ENCODE peak calls at places on chromosomes 4 and X, in six cellular contexts. W is fibroblast of lung, F is left ventricle myocardium inferior, K is cardiac muscle cell, U is kidney, A is DND-41. H is an unnamed sample.

GRCh38 chr4:10192331-10192730 is 75.7 kb upstream of the WDR1 start:
- DNase-seq in A (no peak), W (no peak), F (no peak), U (no peak), K (no peak), H (no peak)

GRCh38 chr4:148831945-148832344 is 389.7 kb upstream of the NR3C2 start:
- DNase-seq in U (no peak), K (no peak), W (peak; percentile 91), F (no peak), A (no peak), H (no peak)

GRCh38 chr4:25982962-25983361 is 68.9 kb downstream of the SMIM20 start:
- DNase-seq in U (no peak), A (no peak), F (no peak), W (peak; percentile 59), K (no peak), H (no peak)

GRCh38 chr4:41693629-41694028 is 54.9 kb downstream of the PHOX2B start:
- DNase-seq in F (no peak), U (no peak), W (peak; percentile 17), A (no peak), K (peak; percentile 37), H (no peak)

GRCh38 chr4:138222041-138222440 is 20.1 kb downstream of the SLC7A11 start:
- DNase-seq in F (no peak), U (no peak), W (peak; percentile 80), K (no peak), A (no peak), H (no peak)

GRCh38 chrX:150768580-150769190 is 75.5 kb downstream of the MTMR1 start:
- DNase-seq in F (no peak), K (no peak), U (peak; percentile 66), W (no peak), A (no peak), H (no peak)

GRCh38 chr4:48570646-48571220 is 80.7 kb downstream of the ZAR1 start:
- DNase-seq in K (no peak), F (no peak), U (no peak), A (no peak), W (peak; percentile 85), H (no peak)

GRCh38 chrX:68146054-68146453 is 287.2 kb downstream of the OPHN1 start:
- DNase-seq in K (peak; percentile 35), A (no peak), W (peak; percentile 39), F (no peak), U (no peak), H (no peak)

GRCh38 chr4:88792268-88792781 is 94.7 kb upstream of the NAP1L5 start:
- DNase-seq in W (peak; percentile 85), A (no peak), U (no peak), F (no peak), K (no peak), H (no peak)

GRCh38 chr4:99008051-99008450 is 12.5 kb downstream of the METAP1 start:
- DNase-seq in W (no peak), F (no peak), K (no peak), A (no peak), U (no peak), H (no peak)

GRCh38 chr4:2095236-2096072 is 36.3 kb downstream of the NAT8L start:
- DNase-seq in W (peak; percentile 50), A (no peak), F (no peak), U (no peak), K (no peak), H (no peak)

GRCh38 chrX:97399400-97399799 is 515.7 kb downstream of the RPA4 start:
- DNase-seq in A (no peak), W (peak; percentile 80), F (no peak), U (no peak), K (no peak), H (no peak)

GRCh38 chr4:114015444-114015899 is 36.0 kb upstream of the ARSJ start:
- DNase-seq in A (no peak), U (no peak), W (peak; percentile 100), F (no peak), K (no peak), H (no peak)

GRCh38 chrX:127726227-127726626 is 326.0 kb downstream of the ACTRT1 start:
- DNase-seq in F (no peak), U (no peak), W (no peak), K (peak; percentile 1), A (no peak), H (no peak)

GRCh38 chr4:40369437-40370278 is 34.5 kb downstream of the CHRNA9 start:
- DNase-seq in K (no peak), W (no peak), A (no peak), U (no peak), F (no peak), H (no peak)

GRCh38 chr4:26201119-26201518 is 119.7 kb upstream of the RBPJ start:
- DNase-seq in W (peak; percentile 20), U (no peak), A (no peak), F (no peak), K (no peak), H (no peak)

GRCh38 chrX:19832186-19832965 is 55.0 kb downstream of the SH3KBP1 start:
- DNase-seq in F (no peak), W (no peak), K (no peak), U (no peak), A (no peak), H (no peak)

DNA sequence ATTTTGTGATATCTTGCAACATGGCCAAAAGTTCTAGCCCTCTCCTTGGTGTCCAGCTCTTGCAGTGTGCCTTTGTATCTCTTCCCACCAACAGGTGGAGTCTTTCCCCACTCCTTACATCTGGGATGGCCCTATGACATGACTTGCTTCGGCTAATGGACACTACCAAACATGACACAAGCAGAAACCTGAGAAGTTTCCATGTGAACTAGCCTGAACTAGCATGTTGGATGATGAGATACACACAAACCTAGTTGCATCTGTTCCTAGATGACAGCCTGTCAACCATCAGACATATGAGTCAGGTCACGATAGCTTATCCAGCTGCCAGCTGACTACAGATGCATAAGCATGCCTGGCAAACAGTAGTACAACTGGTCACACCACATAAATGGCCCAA is 207.5 kb upstream of the FTHL17 start:
- DNase-seq in U (no peak), F (no peak), K (no peak), W (peak; percentile 12), A (no peak), H (no peak)
- TF ChIP-seq CTCF in U (no peak), F (peak; percentile 45), K (peak; percentile 36), W (no peak), A (peak; percentile 12), H (no peak)

GRCh38 chrX:39889704-39890103 is 208.1 kb downstream of the BCOR start:
- DNase-seq in A (no peak), F (no peak), U (no peak), K (no peak), W (no peak), H (no peak)
- H3K27ac ChIP-seq in A (no peak overlapping the region), F (peak overlapping the region; percentile 70), U (no peak overlapping the region), K (no peak overlapping the region), W (no peak overlapping the region), H (no peak overlapping the region)

DNA sequence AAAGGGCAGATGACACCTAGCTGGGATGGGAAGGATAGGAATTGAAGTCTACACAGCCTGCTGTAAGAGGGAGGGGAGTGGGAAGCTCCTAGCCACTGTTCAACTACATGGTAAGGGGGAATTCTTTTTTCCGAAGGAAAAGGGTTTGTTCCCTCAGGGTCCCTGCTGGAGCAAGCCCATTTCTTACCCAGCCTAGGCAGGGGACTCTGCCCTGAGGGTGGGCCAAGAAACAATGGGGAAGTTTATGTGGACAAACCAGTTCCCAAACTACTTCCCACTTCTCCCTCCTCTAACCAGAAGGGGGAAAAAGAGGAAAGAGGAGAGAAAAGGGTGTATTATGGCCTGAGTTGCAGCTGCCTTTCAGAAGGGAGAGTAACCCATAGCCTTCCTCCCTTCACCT is 13.5 kb upstream of the VSIG4 start:
- DNase-seq in W (no peak), F (no peak), K (no peak), A (no peak), U (no peak), H (no peak)
- TF ChIP-seq CTCF in W (no peak), F (no peak), K (no peak), A (no peak), U (no peak), H (no peak)

DNA sequence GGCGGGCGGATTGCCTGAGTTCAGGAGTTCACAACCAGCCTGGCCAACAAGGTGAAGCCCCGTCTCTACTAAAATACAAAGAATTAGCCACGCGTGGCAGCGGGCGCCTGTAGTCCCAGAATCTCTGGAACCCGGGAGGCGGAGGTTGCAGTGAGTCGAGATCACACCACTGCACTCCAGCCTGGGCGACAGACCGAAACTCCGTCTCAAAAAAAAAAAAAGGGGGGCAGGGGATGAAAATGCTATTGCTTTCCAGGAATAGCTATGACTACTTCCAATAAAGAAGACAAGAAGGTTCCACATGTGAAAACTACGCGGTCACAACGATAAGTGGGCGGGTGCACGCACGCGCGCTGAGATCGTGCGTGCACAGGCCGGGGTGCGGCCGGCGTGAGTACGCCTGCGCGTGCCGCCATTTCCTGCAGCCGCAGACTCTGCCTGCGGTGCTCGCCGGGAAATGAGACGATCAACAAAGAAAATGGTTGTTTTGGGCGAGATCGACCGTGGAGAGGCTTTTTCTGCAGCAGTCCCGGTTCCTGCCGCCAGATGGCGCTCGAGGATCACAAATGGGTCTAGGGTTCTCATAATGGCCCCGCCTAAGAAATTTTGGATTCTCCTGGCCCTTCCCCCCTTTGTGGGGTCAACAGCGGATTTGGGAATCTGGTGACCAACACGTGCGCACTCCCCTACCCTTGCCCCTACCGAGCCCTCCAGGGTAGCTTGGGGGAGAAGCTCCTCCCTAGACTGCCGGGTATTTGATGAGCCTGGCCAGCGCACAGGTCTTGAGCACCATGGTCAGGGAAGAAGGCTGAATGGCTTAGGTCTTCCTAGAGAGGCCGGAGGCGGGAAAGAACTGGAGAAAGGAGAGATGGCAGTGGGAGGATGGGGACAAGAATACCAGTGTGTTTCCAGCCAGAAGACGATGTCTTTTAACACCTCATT is 35.1 kb downstream of the PNMA5 start:
- DNase-seq in F (peak; percentile 85), A (peak; percentile 82), U (peak; percentile 95), K (peak; percentile 73), W (peak; percentile 83), H (peak; percentile 19)
- H3K27ac ChIP-seq in F (peak overlapping the region; percentile 79), A (no peak overlapping the region), U (no peak overlapping the region), K (no peak overlapping the region), W (no peak overlapping the region), H (peak overlapping the region; percentile 51)